ENCODE peak calls at places on chromosomes 12 and 14, in eight cellular contexts. One of them, this sample, is unnamed.

GRCh38 chr12:14841761-14842160 is 1.6 kb downstream of the ART4 start:
- DNase-seq in tibial nerve: peak; percentile 53
- DNase-seq in right cardiac atrium: peak; percentile 75
- DNase-seq in naive thymus-derived CD4-positive, alpha-beta T cell: no peak
- DNase-seq in coronary artery: peak; percentile 86
- DNase-seq in astrocyte of the spinal cord: peak; percentile 40
- DNase-seq in GM12865: no peak
- DNase-seq in colonic mucosa: no peak
- DNase-seq in this sample: peak; percentile 53

GRCh38 chr12:93081810-93082165 is 152.7 kb upstream of the EEA1 start:
- DNase-seq in tibial nerve: no peak
- DNase-seq in right cardiac atrium: no peak
- DNase-seq in naive thymus-derived CD4-positive, alpha-beta T cell: no peak
- DNase-seq in coronary artery: no peak
- DNase-seq in astrocyte of the spinal cord: no peak
- DNase-seq in GM12865: no peak
- DNase-seq in colonic mucosa: no peak
- DNase-seq in this sample: no peak

GRCh38 chr14:65993996-65994395 is 492.2 kb upstream of the CCDC196 start:
- DNase-seq in tibial nerve: no peak
- DNase-seq in right cardiac atrium: no peak
- DNase-seq in naive thymus-derived CD4-positive, alpha-beta T cell: no peak
- DNase-seq in coronary artery: no peak
- DNase-seq in astrocyte of the spinal cord: no peak
- DNase-seq in GM12865: no peak
- DNase-seq in colonic mucosa: no peak
- DNase-seq in this sample: no peak

GRCh38 chr14:89178802-89179201 is 238.2 kb downstream of the FOXN3 start:
- DNase-seq in tibial nerve: no peak
- DNase-seq in right cardiac atrium: no peak
- DNase-seq in naive thymus-derived CD4-positive, alpha-beta T cell: no peak
- DNase-seq in coronary artery: no peak
- DNase-seq in astrocyte of the spinal cord: peak; percentile 42
- DNase-seq in GM12865: no peak
- DNase-seq in colonic mucosa: no peak
- DNase-seq in this sample: peak; percentile 76

GRCh38 chr12:54370218-54370730 is 6.0 kb upstream of the GPR84 start:
- DNase-seq in tibial nerve: peak; percentile 59
- DNase-seq in right cardiac atrium: peak; percentile 91
- DNase-seq in naive thymus-derived CD4-positive, alpha-beta T cell: no peak
- DNase-seq in coronary artery: peak; percentile 93
- DNase-seq in astrocyte of the spinal cord: peak; percentile 80
- DNase-seq in GM12865: peak; percentile 65
- DNase-seq in colonic mucosa: peak; percentile 81
- DNase-seq in this sample: peak; percentile 79

GRCh38 chr14:41872906-41873305 is 266.2 kb downstream of the LRFN5 start:
- DNase-seq in tibial nerve: no peak
- DNase-seq in right cardiac atrium: no peak
- DNase-seq in naive thymus-derived CD4-positive, alpha-beta T cell: no peak
- DNase-seq in coronary artery: no peak
- DNase-seq in astrocyte of the spinal cord: no peak
- DNase-seq in GM12865: no peak
- DNase-seq in colonic mucosa: no peak
- DNase-seq in this sample: peak; percentile 13

GRCh38 chr12:28966049-28966778 is 182.9 kb upstream of the FAR2 start:
- DNase-seq in tibial nerve: peak; percentile 28
- DNase-seq in right cardiac atrium: peak; percentile 66
- DNase-seq in naive thymus-derived CD4-positive, alpha-beta T cell: no peak
- DNase-seq in coronary artery: no peak
- DNase-seq in astrocyte of the spinal cord: peak; percentile 44
- DNase-seq in GM12865: no peak
- DNase-seq in colonic mucosa: no peak
- DNase-seq in this sample: peak; percentile 13

GRCh38 chr14:35628989-35629388 is 95.0 kb downstream of the INSM2 start:
- DNase-seq in tibial nerve: no peak
- DNase-seq in right cardiac atrium: no peak
- DNase-seq in naive thymus-derived CD4-positive, alpha-beta T cell: no peak
- DNase-seq in coronary artery: no peak
- DNase-seq in astrocyte of the spinal cord: no peak
- DNase-seq in GM12865: no peak
- DNase-seq in colonic mucosa: no peak
- DNase-seq in this sample: peak; percentile 2

GRCh38 chr14:95397325-95397724 is 77.6 kb upstream of the CLMN start:
- DNase-seq in tibial nerve: no peak
- DNase-seq in right cardiac atrium: no peak
- DNase-seq in naive thymus-derived CD4-positive, alpha-beta T cell: no peak
- DNase-seq in coronary artery: no peak
- DNase-seq in astrocyte of the spinal cord: no peak
- DNase-seq in GM12865: no peak
- DNase-seq in colonic mucosa: no peak
- DNase-seq in this sample: no peak

GRCh38 chr12:6488240-6488639 is 4.8 kb downstream of the MRPL51 start:
- DNase-seq in tibial nerve: no peak
- DNase-seq in right cardiac atrium: no peak
- DNase-seq in naive thymus-derived CD4-positive, alpha-beta T cell: no peak
- DNase-seq in coronary artery: no peak
- DNase-seq in astrocyte of the spinal cord: no peak
- DNase-seq in GM12865: no peak
- DNase-seq in colonic mucosa: no peak
- DNase-seq in this sample: no peak

GRCh38 chr12:116666305-116666673 is 71.6 kb downstream of the SPRING1 start:
- DNase-seq in tibial nerve: no peak
- DNase-seq in right cardiac atrium: no peak
- DNase-seq in naive thymus-derived CD4-positive, alpha-beta T cell: no peak
- DNase-seq in coronary artery: no peak
- DNase-seq in astrocyte of the spinal cord: no peak
- DNase-seq in GM12865: no peak
- DNase-seq in colonic mucosa: no peak
- DNase-seq in this sample: no peak

GRCh38 chr12:116670859-116671258 is 67.0 kb downstream of the SPRING1 start:
- DNase-seq in tibial nerve: no peak
- DNase-seq in right cardiac atrium: no peak
- DNase-seq in naive thymus-derived CD4-positive, alpha-beta T cell: no peak
- DNase-seq in coronary artery: no peak
- DNase-seq in astrocyte of the spinal cord: no peak
- DNase-seq in GM12865: no peak
- DNase-seq in colonic mucosa: no peak
- DNase-seq in this sample: no peak

GRCh38 chr12:116672010-116672409 is 65.9 kb downstream of the SPRING1 start:
- DNase-seq in tibial nerve: no peak
- DNase-seq in right cardiac atrium: no peak
- DNase-seq in naive thymus-derived CD4-positive, alpha-beta T cell: no peak
- DNase-seq in coronary artery: no peak
- DNase-seq in astrocyte of the spinal cord: no peak
- DNase-seq in GM12865: no peak
- DNase-seq in colonic mucosa: no peak
- DNase-seq in this sample: no peak

GRCh38 chr12:116665666-116666304 is 72.1 kb downstream of the SPRING1 start:
- DNase-seq in tibial nerve: no peak
- DNase-seq in right cardiac atrium: no peak
- DNase-seq in naive thymus-derived CD4-positive, alpha-beta T cell: no peak
- DNase-seq in coronary artery: no peak
- DNase-seq in astrocyte of the spinal cord: no peak
- DNase-seq in GM12865: no peak
- DNase-seq in colonic mucosa: no peak
- DNase-seq in this sample: no peak

DNA sequence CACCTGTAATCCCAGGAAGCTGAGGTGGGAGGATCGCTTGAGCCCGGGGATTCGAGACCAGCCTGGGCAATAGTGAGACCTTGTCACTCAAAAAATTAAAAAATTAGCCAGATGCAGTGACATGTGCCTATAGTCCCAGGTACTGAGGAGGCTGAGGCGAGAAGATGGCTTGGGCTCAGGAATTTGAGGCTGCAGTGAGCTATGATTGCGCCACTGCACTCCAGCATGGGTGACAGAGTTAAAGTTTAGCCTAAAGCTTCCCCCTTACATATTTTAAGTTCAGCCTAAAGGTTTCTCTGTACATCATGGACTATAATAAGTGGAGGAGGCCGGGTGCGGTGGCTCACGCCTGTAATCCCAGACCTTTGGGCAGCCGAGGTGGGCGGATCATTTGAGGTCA is 70.1 kb downstream of the SPRING1 start:
- DNase-seq in tibial nerve: no peak
- DNase-seq in right cardiac atrium: no peak
- DNase-seq in naive thymus-derived CD4-positive, alpha-beta T cell: no peak
- DNase-seq in coronary artery: no peak
- DNase-seq in astrocyte of the spinal cord: no peak
- DNase-seq in GM12865: no peak
- DNase-seq in colonic mucosa: no peak
- DNase-seq in this sample: no peak
- H3K4me3 ChIP-seq in tibial nerve: no peak overlapping the region
- H3K4me3 ChIP-seq in right cardiac atrium: no peak overlapping the region
- H3K4me3 ChIP-seq in naive thymus-derived CD4-positive, alpha-beta T cell: no peak overlapping the region
- H3K4me3 ChIP-seq in coronary artery: no peak overlapping the region
- H3K4me3 ChIP-seq in astrocyte of the spinal cord: no peak overlapping the region
- H3K4me3 ChIP-seq in GM12865: no peak overlapping the region
- H3K4me3 ChIP-seq in colonic mucosa: no peak overlapping the region
- H3K4me3 ChIP-seq in this sample: no peak overlapping the region

DNA sequence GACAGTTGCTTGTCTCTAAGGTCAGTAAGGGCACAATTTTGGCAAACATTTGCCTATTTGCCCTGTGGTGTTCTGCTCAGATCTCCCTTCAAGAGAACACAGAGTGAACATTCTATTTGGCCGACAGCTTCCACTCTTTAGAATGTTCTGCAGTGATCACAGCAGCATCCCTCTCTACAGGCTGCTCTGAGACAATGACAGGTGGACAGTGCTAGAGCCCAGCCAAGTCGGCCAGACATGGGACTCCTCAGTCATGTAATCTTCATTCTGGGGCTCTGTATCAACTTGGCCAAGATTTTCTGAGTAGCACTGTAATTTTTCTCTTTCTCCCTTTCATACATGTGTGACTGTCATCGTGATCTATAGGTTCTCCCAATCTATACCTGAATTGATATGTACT is 34.8 kb downstream of the TIMELESS start:
- DNase-seq in tibial nerve: no peak
- DNase-seq in right cardiac atrium: no peak
- DNase-seq in naive thymus-derived CD4-positive, alpha-beta T cell: no peak
- DNase-seq in coronary artery: no peak
- DNase-seq in astrocyte of the spinal cord: no peak
- DNase-seq in GM12865: no peak
- DNase-seq in colonic mucosa: no peak
- DNase-seq in this sample: no peak
- H3K4me3 ChIP-seq in tibial nerve: no peak overlapping the region
- H3K4me3 ChIP-seq in right cardiac atrium: no peak overlapping the region
- H3K4me3 ChIP-seq in naive thymus-derived CD4-positive, alpha-beta T cell: no peak overlapping the region
- H3K4me3 ChIP-seq in coronary artery: no peak overlapping the region
- H3K4me3 ChIP-seq in astrocyte of the spinal cord: no peak overlapping the region
- H3K4me3 ChIP-seq in GM12865: no peak overlapping the region
- H3K4me3 ChIP-seq in colonic mucosa: no peak overlapping the region
- H3K4me3 ChIP-seq in this sample: no peak overlapping the region

DNA sequence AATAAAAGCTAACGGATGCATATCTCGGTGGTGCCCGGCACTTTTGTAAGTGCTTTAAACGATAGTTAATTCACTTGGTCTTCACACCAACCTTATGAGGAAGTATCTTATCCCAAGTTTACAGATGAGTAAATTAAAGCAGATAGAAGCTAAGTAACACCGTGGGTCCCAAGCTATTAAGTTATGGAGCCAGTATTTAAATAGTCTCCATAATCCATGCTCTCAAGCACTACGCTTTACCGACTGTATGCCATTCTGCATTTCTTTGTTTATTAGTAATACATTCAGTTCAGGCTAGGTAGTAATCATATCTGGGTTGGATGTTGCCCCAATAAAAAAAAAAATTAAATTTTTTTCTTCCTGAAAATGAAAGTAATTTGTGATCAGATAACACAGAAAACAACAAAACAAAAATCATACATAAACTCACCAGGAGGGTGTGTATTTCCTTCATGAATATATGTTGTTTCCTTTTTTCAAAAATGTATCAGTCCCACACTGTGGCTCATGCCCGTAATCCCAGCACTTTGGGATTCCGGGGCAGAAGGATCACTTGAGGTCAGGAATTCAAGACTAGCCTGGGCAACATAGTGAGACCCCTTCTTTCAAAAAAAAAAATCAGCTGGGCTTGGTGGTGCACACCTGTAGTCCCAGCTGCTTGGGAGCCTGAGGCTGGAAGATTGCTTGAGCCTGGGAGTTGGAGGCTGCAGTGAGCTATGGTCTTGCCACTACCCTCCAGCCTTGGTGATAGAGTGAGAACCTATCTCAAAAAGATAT is 1.4 kb upstream of the M6PR start:
- DNase-seq in tibial nerve: no peak
- DNase-seq in right cardiac atrium: no peak
- DNase-seq in naive thymus-derived CD4-positive, alpha-beta T cell: peak; percentile 15
- DNase-seq in coronary artery: no peak
- DNase-seq in astrocyte of the spinal cord: no peak
- DNase-seq in GM12865: peak; percentile 9
- DNase-seq in colonic mucosa: no peak
- DNase-seq in this sample: no peak
- H3K4me3 ChIP-seq in tibial nerve: peak overlapping the region; percentile 80
- H3K4me3 ChIP-seq in right cardiac atrium: peak overlapping the region; percentile 75
- H3K4me3 ChIP-seq in naive thymus-derived CD4-positive, alpha-beta T cell: peak overlapping the region; percentile 93
- H3K4me3 ChIP-seq in coronary artery: peak overlapping the region; percentile 76
- H3K4me3 ChIP-seq in astrocyte of the spinal cord: peak overlapping the region; percentile 85
- H3K4me3 ChIP-seq in GM12865: peak overlapping the region; percentile 78
- H3K4me3 ChIP-seq in colonic mucosa: peak overlapping the region; percentile 89
- H3K4me3 ChIP-seq in this sample: peak overlapping the region; percentile 90

GRCh38 chr12:42323856-42324255 is 2.0 kb downstream of the ZCRB1 start:
- DNase-seq in tibial nerve: no peak
- DNase-seq in right cardiac atrium: no peak
- DNase-seq in naive thymus-derived CD4-positive, alpha-beta T cell: no peak
- DNase-seq in coronary artery: no peak
- DNase-seq in astrocyte of the spinal cord: no peak
- DNase-seq in GM12865: no peak
- DNase-seq in colonic mucosa: no peak
- DNase-seq in this sample: no peak

GRCh38 chr12:42326466-42327226 is 679 bp downstream of the PPHLN1 start:
- DNase-seq in tibial nerve: no peak
- DNase-seq in right cardiac atrium: no peak
- DNase-seq in naive thymus-derived CD4-positive, alpha-beta T cell: no peak
- DNase-seq in coronary artery: no peak
- DNase-seq in astrocyte of the spinal cord: peak; percentile 71
- DNase-seq in GM12865: peak; percentile 28
- DNase-seq in colonic mucosa: peak; percentile 21
- DNase-seq in this sample: peak; percentile 38

GRCh38 chr12:42325776-42326465 is at the start of the genes PPHLN1 and ZCRB1:
- DNase-seq in tibial nerve: peak; percentile 74
- DNase-seq in right cardiac atrium: peak; percentile 86
- DNase-seq in naive thymus-derived CD4-positive, alpha-beta T cell: peak; percentile 76
- DNase-seq in coronary artery: peak; percentile 81
- DNase-seq in astrocyte of the spinal cord: peak; percentile 75
- DNase-seq in GM12865: peak; percentile 86
- DNase-seq in colonic mucosa: peak; percentile 88
- DNase-seq in this sample: peak; percentile 76

GRCh38 chr12:42325326-42325775 is 543 bp downstream of the ZCRB1 start:
- DNase-seq in tibial nerve: no peak
- DNase-seq in right cardiac atrium: no peak
- DNase-seq in naive thymus-derived CD4-positive, alpha-beta T cell: no peak
- DNase-seq in coronary artery: no peak
- DNase-seq in astrocyte of the spinal cord: no peak
- DNase-seq in GM12865: no peak
- DNase-seq in colonic mucosa: no peak
- DNase-seq in this sample: peak; percentile 22

DNA sequence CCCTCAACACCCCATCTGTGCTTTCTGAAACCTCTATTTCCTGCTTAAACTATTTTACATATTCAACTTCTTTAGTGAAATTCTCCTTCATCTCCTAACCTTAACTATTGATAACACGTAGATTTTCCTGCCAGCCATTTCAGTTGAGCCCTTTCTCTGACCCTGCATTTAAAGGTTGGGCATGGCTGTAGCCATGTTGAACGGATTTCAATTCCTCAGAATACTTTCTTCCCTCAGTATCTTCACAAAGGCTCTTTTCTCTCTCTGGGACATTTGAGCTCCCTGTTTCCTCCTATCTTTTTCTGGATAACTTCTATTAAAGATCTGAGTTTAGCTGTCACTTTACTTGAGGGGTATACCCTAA is 1.2 kb downstream of the PPHLN1 start:
- DNase-seq in tibial nerve: no peak
- DNase-seq in right cardiac atrium: no peak
- DNase-seq in naive thymus-derived CD4-positive, alpha-beta T cell: no peak
- DNase-seq in coronary artery: no peak
- DNase-seq in astrocyte of the spinal cord: no peak
- DNase-seq in GM12865: no peak
- DNase-seq in colonic mucosa: no peak
- DNase-seq in this sample: no peak
- H3K4me3 ChIP-seq in tibial nerve: peak overlapping the region; percentile 76
- H3K4me3 ChIP-seq in right cardiac atrium: peak overlapping the region; percentile 89
- H3K4me3 ChIP-seq in naive thymus-derived CD4-positive, alpha-beta T cell: peak overlapping the region; percentile 69
- H3K4me3 ChIP-seq in coronary artery: peak overlapping the region; percentile 86
- H3K4me3 ChIP-seq in astrocyte of the spinal cord: peak overlapping the region; percentile 91
- H3K4me3 ChIP-seq in GM12865: peak overlapping the region; percentile 82
- H3K4me3 ChIP-seq in colonic mucosa: peak overlapping the region; percentile 51
- H3K4me3 ChIP-seq in this sample: peak overlapping the region; percentile 73